ENCODE peak calls at places on chromosomes 6 and 20, in five cellular contexts. N is tibial artery, B is astrocyte of the spinal cord, W is cardiac muscle cell, M is fibroblast of mammary gland. Y is an unnamed sample.

GRCh38 chr20:21238400-21238799 is 64.7 kb upstream of the XRN2 start:
- DNase-seq in W (no peak), B (no peak), M (no peak), N (no peak), Y (no peak)

GRCh38 chr6:33344771-33345697 is 27.5 kb upstream of the ZBTB22 start:
- DNase-seq in M (peak), B (peak), N (peak), W (peak), Y (peak)

GRCh38 chr6:170087946-170088348 is 202.9 kb downstream of the DLL1 start:
- DNase-seq in M (no peak), B (no peak), W (no peak), N (peak), Y (no peak)

GRCh38 chr6:106237286-106237685 is 88.3 kb downstream of the ATG5 start:
- DNase-seq in M (no peak), B (no peak), W (no peak), N (no peak), Y (no peak)

GRCh38 chr6:30687659-30688431 is 1.4 kb upstream of the PPP1R18 start:
- DNase-seq in B (peak), N (peak), M (peak), W (no peak), Y (peak)

GRCh38 chr6:128395596-128395995 is 124.8 kb downstream of the PTPRK start:
- DNase-seq in B (no peak), M (no peak), N (no peak), W (no peak), Y (no peak)

GRCh38 chr6:6517059-6517458 is 71.5 kb upstream of the LY86 start:
- DNase-seq in N (no peak), B (no peak), W (no peak), M (no peak), Y (no peak)

GRCh38 chr20:41426361-41426900 is 59.8 kb upstream of the EMILIN3 start:
- DNase-seq in M (no peak), B (no peak), W (no peak), N (no peak), Y (no peak)

GRCh38 chr6:33192105-33192646 is at the start of gene COL11A2:
- DNase-seq in W (peak), N (no peak), M (no peak), B (no peak), Y (peak)

GRCh38 chr20:51562334-51563140 is 20.0 kb upstream of the NFATC2 start:
- DNase-seq in B (peak), W (peak), N (peak), M (peak), Y (peak)

GRCh38 chr6:155089746-155090145 is 94.6 kb downstream of the TIAM2 start:
- DNase-seq in W (no peak), B (no peak), N (no peak), M (no peak), Y (no peak)

GRCh38 chr6:110530671-110531070 is 54.3 kb upstream of the SLC22A16 start:
- DNase-seq in B (no peak), N (no peak), M (peak), W (no peak), Y (no peak)

GRCh38 chr20:51366155-51366886 is 176.2 kb downstream of the NFATC2 start:
- DNase-seq in N (peak), W (no peak), B (peak), M (peak), Y (no peak)

GRCh38 chr6:4405609-4406212 is 270.3 kb upstream of the ECI2 start:
- DNase-seq in W (no peak), M (no peak), N (no peak), B (no peak), Y (no peak)

GRCh38 chr20:59205044-59205443 is 41.4 kb downstream of the ZNF831 start:
- DNase-seq in N (no peak), B (no peak), M (no peak), W (no peak), Y (no peak)

GRCh38 chr6:83459663-83460062 is 28.8 kb upstream of the ME1 start:
- DNase-seq in W (no peak), B (no peak), M (no peak), N (no peak), Y (no peak)

GRCh38 chr6:150048099-150048498 is 20.8 kb downstream of the ULBP3 start:
- DNase-seq in N (no peak), M (no peak), B (no peak), W (no peak), Y (no peak)

GRCh38 chr6:90351696-90352095 is 55.1 kb upstream of the BACH2 start:
- DNase-seq in B (peak), M (peak), N (no peak), W (no peak), Y (no peak)

GRCh38 chr6:19472168-19472567 is 365.0 kb upstream of the ID4 start:
- DNase-seq in B (peak), M (peak), W (no peak), N (no peak), Y (no peak)

GRCh38 chr20:22312744-22313346 is 271.5 kb downstream of the FOXA2 start:
- DNase-seq in N (no peak), B (peak), M (peak), W (peak), Y (peak)

GRCh38 chr6:13924146-13924948 is 405 bp upstream of the RNF182 start:
- DNase-seq in W (peak), N (peak), M (peak), B (peak), Y (peak)
- TF ChIP-seq CTCF in W (no peak), N (no peak), M (no peak), B (no peak), Y (no peak)

DNA sequence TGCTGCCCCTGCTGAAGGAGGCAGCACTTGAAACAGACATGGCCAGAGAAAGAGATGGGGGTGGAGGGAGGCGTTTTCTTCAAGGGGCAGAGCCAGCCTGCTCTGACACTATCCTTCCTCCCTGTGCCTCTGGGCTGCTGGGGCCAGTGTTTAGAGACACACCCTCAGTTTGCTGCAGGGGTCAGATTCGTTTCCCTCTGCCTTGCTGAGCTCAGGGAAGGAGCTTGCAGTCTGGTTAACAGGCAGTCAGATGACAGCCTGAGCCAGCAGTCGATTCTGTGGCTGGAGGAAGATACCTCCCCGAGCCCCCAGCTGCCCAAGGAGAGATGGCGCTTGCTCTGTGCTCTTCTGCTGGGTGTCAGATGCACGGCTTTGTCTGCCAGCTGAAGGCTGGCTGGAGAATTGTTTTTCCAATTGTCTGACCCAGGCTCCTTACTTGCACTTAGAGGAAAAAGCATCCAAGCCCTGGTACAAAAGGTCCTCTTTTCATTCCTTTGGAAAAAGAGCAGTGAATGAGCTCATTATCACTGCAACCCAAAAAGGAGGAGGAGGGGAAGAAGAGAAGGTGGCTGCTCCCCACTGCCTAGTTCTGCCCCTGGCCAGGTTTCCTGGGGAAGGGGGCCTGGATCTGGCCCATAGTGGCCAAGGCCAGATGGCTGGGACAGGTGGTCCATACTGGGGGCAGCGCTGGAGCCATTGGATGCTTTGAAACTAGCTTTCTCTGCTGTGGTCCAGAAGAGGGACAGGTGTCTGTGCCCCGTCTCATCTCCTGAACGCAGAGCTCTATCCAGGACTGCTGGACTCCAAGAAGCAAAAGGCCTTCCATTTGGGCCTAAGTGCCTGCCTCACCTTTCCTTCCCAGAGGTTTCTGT is 88.2 kb downstream of the TCP11 start:
- DNase-seq in N (peak), B (peak), M (peak), W (no peak), Y (no peak)
- TF ChIP-seq CTCF in N (no peak), B (no peak), M (no peak), W (no peak), Y (no peak)

DNA sequence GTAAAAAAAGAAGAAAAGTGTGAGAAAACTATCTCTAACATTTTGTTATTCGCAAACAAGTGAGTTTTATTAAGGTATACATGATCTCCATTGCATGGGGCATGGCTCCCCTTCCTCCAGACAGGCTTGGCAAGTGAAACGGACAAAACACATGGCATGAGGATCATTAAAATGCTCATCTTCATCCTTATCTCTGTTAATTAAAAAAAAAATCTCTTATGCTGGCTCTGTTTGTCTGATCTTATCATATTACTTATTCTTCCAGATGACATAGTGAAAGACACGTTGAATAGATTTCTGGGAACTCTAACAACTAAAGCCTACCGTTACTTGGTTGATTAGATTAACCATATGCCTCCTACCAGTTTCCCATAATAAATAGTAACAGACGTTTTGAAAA is 89.4 kb downstream of the CLVS2 start:
- DNase-seq in N (no peak), B (no peak), W (no peak), M (no peak), Y (peak)
- TF ChIP-seq CTCF in N (no peak), B (no peak), W (no peak), M (no peak), Y (no peak)

GRCh38 chr6:88916615-88917198 is 46.7 kb downstream of the RNGTT start:
- DNase-seq in N (no peak), B (no peak), W (no peak), M (no peak), Y (no peak)

GRCh38 chr6:88921734-88922133 is 41.7 kb downstream of the RNGTT start:
- DNase-seq in M (no peak), B (no peak), W (no peak), N (no peak), Y (no peak)

GRCh38 chr6:88920088-88920487 is 43.3 kb downstream of the RNGTT start:
- DNase-seq in M (no peak), B (no peak), N (no peak), W (no peak), Y (no peak)

GRCh38 chr6:88920777-88921728 is 42.4 kb downstream of the RNGTT start:
- DNase-seq in M (no peak), W (no peak), N (no peak), B (no peak), Y (peak)

DNA sequence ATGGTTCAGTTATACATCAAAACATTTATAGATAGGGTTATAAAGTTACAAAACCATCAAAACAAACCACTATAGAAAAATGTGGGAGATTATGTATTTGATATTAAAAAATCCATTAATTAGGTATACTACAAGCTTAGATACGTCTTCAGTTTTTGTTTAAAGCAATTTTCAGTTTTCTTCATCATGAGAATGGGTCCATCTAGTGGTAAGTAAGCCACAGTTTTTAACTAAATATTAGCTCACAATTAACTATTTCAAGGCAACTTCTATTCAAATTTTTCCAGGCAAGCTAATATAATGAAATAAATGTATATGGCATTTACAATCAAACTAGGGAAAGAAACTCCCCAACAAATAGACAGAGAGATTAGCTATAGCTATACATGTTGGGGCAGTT is 44.4 kb downstream of the RNGTT start:
- DNase-seq in M (peak), B (no peak), W (no peak), N (no peak), Y (no peak)
- TF ChIP-seq CTCF in M (peak), B (peak), W (peak), N (peak), Y (peak)

DNA sequence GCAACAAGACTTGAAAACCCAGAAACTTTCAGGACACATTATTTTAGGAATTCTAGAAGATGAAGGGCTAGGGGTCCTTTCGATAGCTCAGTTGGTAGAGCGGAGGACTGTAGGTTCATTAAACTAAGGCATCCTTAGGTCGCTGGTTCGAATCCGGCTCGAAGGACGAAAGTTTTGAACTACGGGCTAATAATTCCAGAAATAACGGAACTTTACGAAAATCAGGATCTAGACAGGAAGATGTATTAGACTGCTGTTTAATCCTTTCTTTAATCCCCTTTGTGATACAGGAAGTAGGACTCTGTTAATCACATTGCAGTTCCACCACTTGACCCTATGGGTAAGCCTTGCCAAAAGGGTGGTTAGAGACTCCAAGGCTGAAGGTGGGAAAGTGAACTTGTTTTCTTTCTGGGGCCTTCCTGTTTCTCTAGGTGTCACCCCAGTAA is 21.2 kb upstream of the ABT1 start:
- DNase-seq in B (peak), M (peak), W (no peak), N (no peak), Y (no peak)
- TF ChIP-seq CTCF in B (no peak), M (no peak), W (no peak), N (no peak), Y (no peak)

GRCh38 chr20:18904192-18904591 is 90.6 kb downstream of the SCP2D1 start:
- DNase-seq in M (no peak), W (no peak), N (no peak), B (no peak), Y (no peak)
- TF ChIP-seq CTCF in M (no peak), W (no peak), N (no peak), B (no peak), Y (no peak)

GRCh38 chr6:127186889-127187288 is 68.4 kb downstream of the RSPO3 start:
- DNase-seq in N (no peak), W (peak), M (no peak), B (no peak), Y (peak)
- TF ChIP-seq CTCF in N (no peak), W (peak), M (peak), B (peak), Y (peak)

DNA sequence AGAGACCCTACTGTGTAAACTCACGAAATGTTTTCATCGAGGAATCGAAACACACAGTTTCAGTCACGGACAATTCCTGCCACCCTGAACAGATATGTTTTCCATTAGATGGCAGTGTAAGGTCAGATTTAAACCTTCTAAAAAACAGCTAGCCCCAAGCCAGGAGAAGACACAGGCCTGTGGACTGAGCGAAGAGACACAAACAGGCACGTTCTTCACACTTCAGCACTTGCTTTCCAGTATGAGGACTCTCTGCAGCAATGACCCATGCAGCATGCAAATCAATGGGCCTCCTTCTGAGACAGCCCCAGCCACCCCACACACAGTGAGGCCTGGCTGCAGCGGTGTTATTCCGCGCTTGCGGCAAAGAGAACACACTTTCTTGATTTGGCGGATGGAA is 31.9 kb downstream of the HUS1B start:
- DNase-seq in M (peak), B (peak), N (no peak), W (peak), Y (peak)
- TF ChIP-seq CTCF in M (no peak), B (peak), N (no peak), W (peak), Y (peak)

GRCh38 chr20:62002882-62003480 is 62.7 kb downstream of the TAF4 start:
- DNase-seq in B (no peak), M (no peak), W (no peak), N (no peak), Y (no peak)
- TF ChIP-seq CTCF in B (no peak), M (no peak), W (no peak), N (no peak), Y (no peak)

Y was measured in SK-N-SH.